ENCODE peak calls at places on chromosomes 7 and 10, in eight cellular contexts. B is NCI-H460; N is BE2C; F is brain microvascular endothelial cell; M is activated CD4-positive, CD25-positive, alpha-beta regulatory T cell; O is foreskin fibroblast; V is upper lobe of left lung; W is stimulated activated CD4-positive, alpha-beta T cell treated with anti-CD3 and anti-CD28 coated beads, Interleukin-4, amount 100 ng/mL, for 4 hours. J is an unnamed sample.

GRCh38 chr7:29044529-29044928 is 86.4 kb upstream of the TRIL start:
- DNase-seq in V (no peak), F (no peak), W (no peak), M (no peak), N (no peak), B (peak), O (no peak), J (no peak)

GRCh38 chr10:47364911-47365310 is 16.7 kb downstream of the RBP3 start:
- DNase-seq in O (no peak), V (no peak), W (no peak), N (no peak), M (no peak), B (no peak), F (no peak), J (no peak)

GRCh38 chr10:62047960-62048383 is 146.5 kb downstream of the ARID5B start:
- DNase-seq in M (peak), F (no peak), N (no peak), O (no peak), V (no peak), W (no peak), B (no peak), J (no peak)

GRCh38 chr7:23123007-23123406 is 17.4 kb downstream of the KLHL7 start:
- DNase-seq in B (no peak), O (no peak), F (no peak), M (no peak), V (no peak), W (no peak), N (no peak), J (no peak)

GRCh38 chr7:35248576-35249536 is 5.0 kb downstream of the TBX20 start:
- DNase-seq in O (no peak), W (no peak), B (no peak), M (no peak), V (peak), F (no peak), N (peak), J (no peak)

GRCh38 chr7:155665957-155666287 is 21.5 kb downstream of the RBM33 start:
- DNase-seq in O (peak), W (no peak), F (peak), M (no peak), V (no peak), B (peak), N (no peak), J (peak)

GRCh38 chr10:54469587-54470323 is 331.3 kb downstream of the PCDH15 start:
- DNase-seq in B (no peak), O (no peak), F (no peak), N (no peak), V (no peak), W (no peak), M (no peak), J (no peak)

GRCh38 chr10:29357962-29358635 is 69.2 kb downstream of the LYZL1 start:
- DNase-seq in N (no peak), F (no peak), M (no peak), V (no peak), O (no peak), W (no peak), B (no peak), J (no peak)

GRCh38 chr10:101538481-101538880 is 49.6 kb downstream of the POLL start:
- DNase-seq in B (no peak), M (no peak), N (no peak), O (no peak), W (no peak), V (no peak), F (no peak), J (no peak)

J was measured in MV-4-11.